ENCODE peak calls at places on chromosome 22, in nine cellular contexts. F is CD8-positive, alpha-beta T cell; G is IMR-90; J is PC-3; H is pancreas; O is HFFc6; Z is choroid plexus epithelial cell; M is endothelial cell of umbilical vein; X is upper lobe of right lung. A is an unnamed sample.

GRCh38 chr22:20777420-20778177 is 3.7 kb downstream of the SERPIND1 start:
- DNase-seq in O (peak; percentile 89), F (no peak), J (peak; percentile 94), Z (peak; percentile 91), G (peak; percentile 94), X (no peak), H (no peak), M (peak; percentile 67), A (peak; percentile 88)

GRCh38 chr22:46090631-46091201 is 59.6 kb upstream of the PPARA start:
- DNase-seq in J (peak; percentile 28), M (no peak), G (peak; percentile 24), F (no peak), O (peak; percentile 50), Z (no peak), H (no peak), X (peak; percentile 55), A (peak; percentile 81)

GRCh38 chr22:19874307-19875060 is 19.8 kb upstream of the GNB1L start:
- DNase-seq in J (no peak), F (no peak), X (peak; percentile 91), Z (no peak), H (no peak), O (no peak), G (no peak), M (peak; percentile 77), A (no peak)

GRCh38 chr22:28259774-28260173 is 340.7 kb upstream of the PITPNB start:
- DNase-seq in H (no peak), Z (no peak), F (no peak), G (no peak), M (no peak), O (no peak), J (no peak), X (no peak), A (no peak)

GRCh38 chr22:37164535-37164887 is 14.8 kb upstream of the IL2RB start:
- DNase-seq in J (no peak), H (no peak), X (no peak), M (no peak), O (no peak), G (no peak), F (no peak), Z (no peak), A (no peak)

GRCh38 chr22:17946691-17947367 is 77.5 kb downstream of the MICAL3 start:
- DNase-seq in G (no peak), M (no peak), F (no peak), Z (no peak), X (no peak), H (no peak), O (no peak), J (no peak), A (no peak)

GRCh38 chr22:22884010-22884887 is 3.4 kb upstream of the IGLL5 start:
- DNase-seq in O (peak; percentile 56), M (peak; percentile 52), F (peak; percentile 52), G (peak; percentile 45), X (no peak), H (peak; percentile 35), J (peak; percentile 67), Z (peak; percentile 82), A (peak; percentile 12)

GRCh38 chr22:21652010-21652546 is 10.0 kb downstream of the SDF2L1 start:
- DNase-seq in H (peak; percentile 65), F (peak; percentile 28), J (peak; percentile 89), M (peak; percentile 92), O (peak; percentile 82), Z (peak; percentile 86), G (peak; percentile 81), X (peak; percentile 94), A (peak; percentile 85)

GRCh38 chr22:24037851-24038765 is 27.0 kb downstream of the CABIN1 start:
- DNase-seq in Z (no peak), H (no peak), F (no peak), J (no peak), M (no peak), O (no peak), X (no peak), G (no peak), A (no peak)

GRCh38 chr22:35046744-35047462 is 19.1 kb upstream of the ISX start:
- DNase-seq in G (no peak), O (no peak), X (no peak), H (no peak), Z (no peak), F (no peak), M (no peak), J (no peak), A (no peak)

GRCh38 chr22:35054064-35054463 is 11.9 kb upstream of the ISX start:
- DNase-seq in X (no peak), H (no peak), F (no peak), Z (no peak), J (no peak), M (no peak), O (no peak), G (no peak), A (no peak)

GRCh38 chr22:35051791-35052190 is 14.2 kb upstream of the ISX start:
- DNase-seq in H (no peak), O (no peak), F (no peak), X (no peak), M (no peak), Z (no peak), G (no peak), J (no peak), A (no peak)

GRCh38 chr22:35053060-35053835 is 12.7 kb upstream of the ISX start:
- DNase-seq in X (no peak), H (no peak), M (no peak), O (no peak), G (no peak), F (no peak), J (no peak), Z (no peak), A (no peak)

DNA sequence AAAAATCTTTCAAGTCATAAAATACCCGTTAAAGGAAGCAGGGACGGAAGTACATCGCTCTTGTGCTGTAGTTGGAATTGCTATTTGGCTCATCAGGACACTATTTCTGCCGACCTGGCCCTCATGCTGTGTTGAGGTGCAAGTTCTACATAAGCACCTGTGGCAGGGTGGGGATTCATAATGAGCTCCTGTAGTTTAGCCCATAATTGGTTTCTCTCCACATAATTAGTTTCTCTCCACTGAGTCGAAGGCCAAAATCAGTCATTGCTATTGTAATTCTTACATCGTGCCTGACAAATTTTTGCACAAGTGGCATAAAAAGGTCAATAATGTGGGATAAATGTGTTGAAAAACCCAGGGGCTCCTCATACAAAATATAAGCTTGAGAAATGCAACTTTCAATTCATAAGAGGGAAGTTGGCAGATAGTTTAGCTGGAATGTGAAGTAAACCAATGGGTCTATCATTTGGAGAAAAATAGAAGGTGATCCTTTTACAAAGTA is 14.9 kb upstream of the ISX start:
- DNase-seq in X (no peak), O (no peak), Z (no peak), M (no peak), H (no peak), G (no peak), F (no peak), J (no peak), A (no peak)
- TF ChIP-seq CTCF in X (no peak), O (no peak), Z (no peak), M (no peak), H (no peak), G (no peak), F (no peak), J (no peak), A (no peak)

DNA sequence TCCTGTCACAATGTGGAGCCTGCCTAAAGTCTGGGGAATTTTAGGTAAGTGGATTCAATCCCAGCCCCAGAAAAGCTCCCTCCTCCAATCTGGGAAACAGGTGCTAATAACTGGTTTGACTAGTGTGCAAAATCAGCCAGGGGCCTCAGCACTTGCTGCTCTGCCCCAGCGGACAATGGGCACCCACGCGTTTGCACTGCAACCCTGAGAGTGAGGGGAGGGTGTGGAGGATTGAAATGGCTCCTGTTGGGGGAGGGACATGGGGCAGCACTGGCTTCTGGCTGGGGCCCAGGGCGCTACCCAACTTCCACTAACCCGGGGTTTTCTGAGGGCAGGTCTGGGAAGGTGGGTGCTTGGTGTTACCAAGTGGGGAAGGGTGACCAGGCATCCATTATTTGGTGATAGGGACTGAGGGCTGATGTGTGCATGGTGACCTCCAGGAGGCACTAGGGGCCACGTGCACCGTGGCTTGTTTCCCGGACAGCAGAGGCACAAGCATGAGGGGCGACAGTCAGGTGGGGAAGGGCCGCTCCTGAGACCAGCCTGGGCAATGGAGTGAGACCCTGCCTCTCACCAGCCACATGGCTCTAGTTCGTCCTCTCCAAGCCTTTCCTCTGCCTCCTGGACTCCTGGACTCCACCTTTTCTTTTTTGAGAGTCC is 4.3 kb upstream of the PNPLA5 start:
- DNase-seq in F (no peak), O (no peak), Z (no peak), H (no peak), M (no peak), X (no peak), J (no peak), G (no peak), A (no peak)
- TF ChIP-seq CTCF in F (no peak), O (peak; percentile 29), Z (no peak), H (no peak), M (no peak), X (no peak), J (no peak), G (no peak), A (no peak)

DNA sequence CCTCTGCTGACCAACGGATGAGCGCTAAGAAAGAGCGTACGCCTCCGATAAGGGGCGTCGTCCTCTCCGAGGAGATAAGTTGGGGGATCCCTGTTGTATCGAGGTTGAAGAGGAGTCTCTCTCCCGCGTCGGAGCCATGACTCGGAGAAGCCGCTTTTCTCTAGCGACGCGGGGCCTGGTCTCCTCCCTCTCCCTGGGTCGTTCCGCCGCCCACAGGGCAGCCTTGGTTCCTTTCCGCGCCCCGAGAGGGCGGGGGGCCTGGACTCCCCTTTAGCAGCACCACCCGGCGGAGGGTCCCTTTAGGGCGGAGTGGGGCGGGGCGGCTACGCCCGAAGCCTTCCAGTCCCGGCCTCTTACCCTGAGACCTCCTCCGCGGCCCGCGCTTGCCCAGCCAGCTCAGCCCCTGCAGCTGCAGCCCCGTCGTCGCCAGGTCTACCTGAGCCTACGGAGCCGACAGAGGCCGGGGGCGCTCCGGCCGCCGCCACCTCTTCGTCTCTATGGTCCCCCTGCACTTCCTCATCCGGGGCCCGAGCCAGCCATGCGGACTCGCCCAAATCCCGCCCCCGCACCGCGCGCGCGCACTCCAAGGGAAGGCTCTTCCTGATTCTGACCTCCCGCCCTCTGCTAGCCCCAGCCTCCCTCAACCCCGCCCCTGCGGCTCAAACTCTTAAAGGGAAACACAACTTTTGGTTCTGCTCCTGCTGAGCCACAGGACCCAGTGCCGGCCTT is at the start of gene PRR14L:
- DNase-seq in Z (peak; percentile 94), H (peak; percentile 98), M (peak; percentile 96), X (peak; percentile 100), J (peak; percentile 90), O (peak; percentile 87), F (peak; percentile 97), G (peak; percentile 90), A (peak; percentile 92)
- TF ChIP-seq CTCF in Z (no peak), H (no peak), M (no peak), X (no peak), J (no peak), O (peak; percentile 42), F (no peak), G (peak; percentile 1), A (no peak)

GRCh38 chr22:41688365-41689211 is at the start of gene SNU13:
- DNase-seq in X (peak; percentile 96), H (peak; percentile 86), J (peak; percentile 86), F (peak; percentile 84), G (peak; percentile 92), M (peak; percentile 95), Z (peak; percentile 92), O (peak; percentile 89), A (peak; percentile 92)
- TF ChIP-seq CTCF in X (peak; percentile 9), H (no peak), J (no peak), F (no peak), G (peak; percentile 4), M (no peak), Z (no peak), O (peak; percentile 6), A (no peak)

GRCh38 chr22:49959782-49960158 is 802 bp upstream of the PIM3 start:
- DNase-seq in G (no peak), H (peak; percentile 55), J (peak; percentile 69), X (no peak), M (no peak), F (no peak), Z (peak; percentile 15), O (peak; percentile 36), A (no peak)
- TF ChIP-seq CTCF in G (no peak), H (no peak), J (no peak), X (no peak), M (no peak), F (no peak), Z (no peak), O (peak; percentile 25), A (no peak)